ENCODE peak calls at places on chromosomes 6 and 20, in five cellular contexts. P is HFF-Myc, V is choroid plexus epithelial cell, I is BJ, S is lower leg skin. D is an unnamed sample.

GRCh38 chr6:106084106-106084963 is 1.8 kb upstream of the PRDM1 start:
- DNase-seq in S (no peak), I (no peak), P (peak), V (peak), D (no peak)

GRCh38 chr6:54291146-54291545 is 17.1 kb upstream of the TINAG start:
- DNase-seq in V (peak), S (no peak), I (peak), P (peak), D (no peak)

GRCh38 chr6:163342571-163343539 is 71.7 kb upstream of the QKI start:
- DNase-seq in P (no peak), I (no peak), V (no peak), S (no peak), D (no peak)

GRCh38 chr20:47318027-47318595 is 38.4 kb downstream of the ZMYND8 start:
- DNase-seq in V (peak), S (no peak), I (peak), P (peak), D (no peak)

GRCh38 chr6:4606681-4607025 is 169.6 kb upstream of the CDYL start:
- DNase-seq in S (no peak), V (no peak), P (no peak), I (no peak), D (no peak)

GRCh38 chr20:38805958-38806854 is 709 bp downstream of the PPP1R16B start:
- DNase-seq in S (peak), V (no peak), I (no peak), P (no peak), D (no peak)

GRCh38 chr6:26125015-26125690 is 37.9 kb downstream of the HFE start:
- DNase-seq in S (peak), P (no peak), I (no peak), V (peak), D (no peak)

GRCh38 chr6:39092124-39092523 is 22.9 kb downstream of the SAYSD1 start:
- DNase-seq in I (no peak), V (no peak), S (no peak), P (no peak), D (no peak)

GRCh38 chr6:76264466-76264865 is 192.0 kb upstream of the IMPG1 start:
- DNase-seq in V (peak), I (no peak), S (no peak), P (no peak), D (no peak)

GRCh38 chr6:109349419-109349987 is 32.8 kb downstream of the CD164 start:
- DNase-seq in S (no peak), V (peak), P (peak), I (peak), D (peak)

GRCh38 chr6:116447496-116448011 is 13.6 kb upstream of the CALHM6 start:
- DNase-seq in V (peak), P (no peak), I (peak), S (no peak), D (peak)

GRCh38 chr6:129785081-129785755 is 75.2 kb upstream of the ARHGAP18 start:
- DNase-seq in V (peak), P (no peak), I (no peak), S (no peak), D (no peak)

GRCh38 chr6:33851959-33852358 is 48.2 kb upstream of the MLN start:
- DNase-seq in P (no peak), V (peak), S (no peak), I (no peak), D (no peak)
- TF ChIP-seq CTCF in P (peak), V (peak), S (no peak), I (peak), D (peak)

GRCh38 chr6:1611572-1612385 is 2.1 kb downstream of the FOXC1 start:
- DNase-seq in P (no peak), S (peak), I (no peak), V (peak), D (no peak)
- H3K4me3 ChIP-seq in P (peak), S (peak), I (peak), V (peak), D (peak)

GRCh38 chr20:36466089-36466488 is 75.2 kb upstream of the MYL9 start:
- DNase-seq in V (no peak), I (no peak), S (no peak), P (no peak), D (no peak)

GRCh38 chr20:36462440-36463211 is 78.7 kb upstream of the MYL9 start:
- DNase-seq in V (no peak), S (peak), P (no peak), I (no peak), D (no peak)

GRCh38 chr20:36467076-36467999 is 74.0 kb upstream of the MYL9 start:
- DNase-seq in P (no peak), V (peak), S (peak), I (no peak), D (no peak)

GRCh38 chr20:36463212-36464061 is 77.9 kb upstream of the MYL9 start:
- DNase-seq in P (no peak), S (no peak), V (no peak), I (no peak), D (no peak)

GRCh38 chr20:36465109-36466080 is 75.9 kb upstream of the MYL9 start:
- DNase-seq in V (peak), S (peak), I (peak), P (no peak), D (no peak)
- TF ChIP-seq CTCF in V (no peak), S (no peak), I (peak), P (no peak), D (no peak)

GRCh38 chr6:70162972-70163371 is 139.9 kb downstream of the COL9A1 start:
- DNase-seq in P (no peak), I (no peak), S (no peak), V (no peak), D (no peak)

GRCh38 chr6:70163795-70164194 is 139.1 kb downstream of the COL9A1 start:
- DNase-seq in P (no peak), I (no peak), V (no peak), S (no peak), D (no peak)

GRCh38 chr6:70172252-70172651 is 130.6 kb downstream of the COL9A1 start:
- DNase-seq in I (no peak), V (no peak), S (no peak), P (no peak), D (no peak)

GRCh38 chr6:70164556-70164955 is 138.3 kb downstream of the COL9A1 start:
- DNase-seq in I (no peak), V (no peak), S (no peak), P (no peak), D (no peak)

GRCh38 chr6:70166088-70166958 is 136.6 kb downstream of the COL9A1 start:
- DNase-seq in P (peak), I (no peak), S (no peak), V (peak), D (no peak)
- H3K4me3 ChIP-seq in P (no peak), I (no peak), S (no peak), V (no peak), D (peak)

GRCh38 chr20:49890651-49891361 is 24.5 kb downstream of the SPATA2 start:
- DNase-seq in I (no peak), S (no peak), V (peak), P (no peak), D (no peak)

GRCh38 chr20:49889245-49889942 is 25.9 kb downstream of the SPATA2 start:
- DNase-seq in I (no peak), V (no peak), P (no peak), S (no peak), D (no peak)

GRCh38 chr20:49891486-49891885 is 23.8 kb downstream of the SPATA2 start:
- DNase-seq in S (no peak), I (no peak), P (no peak), V (no peak), D (no peak)

GRCh38 chr20:49888341-49889244 is 26.7 kb downstream of the SPATA2 start:
- DNase-seq in V (peak), P (no peak), I (no peak), S (no peak), D (no peak)

GRCh38 chr20:49889943-49890650 is 25.2 kb downstream of the SPATA2 start:
- DNase-seq in P (no peak), S (no peak), V (no peak), I (no peak), D (no peak)
- TF ChIP-seq CTCF in P (no peak), S (no peak), V (peak), I (no peak), D (peak)

DNA sequence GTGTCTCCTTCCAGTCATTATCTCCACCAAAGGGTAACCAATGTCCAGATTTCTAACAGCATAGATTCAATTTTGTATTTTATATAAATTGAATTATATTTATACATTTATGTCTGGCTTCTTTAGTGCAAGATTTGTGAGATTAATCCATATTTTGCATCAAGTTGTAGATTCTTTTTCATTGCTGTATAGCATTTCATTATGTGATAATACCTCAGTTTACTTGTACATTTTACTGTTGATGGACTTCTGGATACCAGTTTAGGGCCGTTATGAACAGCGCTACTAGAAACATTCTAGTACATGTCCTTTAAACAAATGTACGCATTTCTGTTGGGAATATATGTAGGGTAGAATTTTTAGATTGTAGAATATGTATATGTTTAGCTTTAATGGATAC is 6.2 kb downstream of the BLTP3A start:
- DNase-seq in S (no peak), I (no peak), V (no peak), P (no peak), D (no peak)
- H3K4me3 ChIP-seq in S (no peak), I (no peak), V (no peak), P (no peak), D (no peak)

GRCh38 chr6:90368001-90368400 is 71.4 kb upstream of the BACH2 start:
- DNase-seq in I (no peak), S (no peak), P (no peak), V (no peak), D (no peak)

GRCh38 chr6:90369651-90370050 is 73.0 kb upstream of the BACH2 start:
- DNase-seq in P (no peak), V (peak), S (no peak), I (no peak), D (no peak)

GRCh38 chr6:90370493-90370959 is 73.9 kb upstream of the BACH2 start:
- DNase-seq in V (peak), P (no peak), I (no peak), S (no peak), D (peak)

GRCh38 chr6:90368601-90369000 is 72.0 kb upstream of the BACH2 start:
- DNase-seq in S (no peak), I (no peak), P (no peak), V (peak), D (peak)

GRCh38 chr6:90369024-90369519 is 72.4 kb upstream of the BACH2 start:
- DNase-seq in P (peak), I (peak), V (peak), S (no peak), D (peak)
- TF ChIP-seq CTCF in P (no peak), I (no peak), V (peak), S (no peak), D (no peak)

DNA sequence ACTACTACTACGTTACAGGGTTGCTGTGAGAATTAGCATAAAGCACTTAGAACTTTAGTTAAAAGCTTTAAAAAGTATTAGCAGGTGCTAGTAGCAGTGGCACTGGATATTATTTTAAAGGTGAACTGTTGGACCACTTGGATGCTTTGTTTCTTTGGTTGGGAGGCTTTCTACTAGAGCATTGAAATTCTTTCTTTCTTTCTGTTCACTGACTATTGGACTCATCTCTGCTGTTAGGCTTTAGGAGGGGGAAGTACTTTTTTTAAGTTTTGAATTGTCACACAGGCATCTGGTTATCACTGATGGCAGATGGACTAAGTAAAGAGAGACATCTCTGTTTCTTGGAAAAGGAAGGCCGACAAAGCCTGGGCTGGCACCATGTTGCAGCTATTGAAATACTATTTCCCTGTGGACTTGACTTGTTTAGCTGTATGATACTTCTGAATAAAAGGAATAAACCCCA is 4.8 kb downstream of the TBPL1 start:
- DNase-seq in V (no peak), S (no peak), P (no peak), I (no peak), D (no peak)
- H3K4me3 ChIP-seq in V (no peak), S (no peak), P (no peak), I (no peak), D (no peak)